ENCODE peak calls at places on chromosomes 5 and 9, in eight cellular contexts. M, C, S, N, T, L, D and B are unnamed samples.

GRCh38 chr9:108844391-108844790 is 11.4 kb downstream of the ACTL7B start:
- DNase-seq in M (no peak), C (no peak), S (no peak), N (no peak), T (no peak), L (no peak), D (no peak), B (no peak)

GRCh38 chr9:38312406-38312805 is 80.1 kb upstream of the ALDH1B1 start:
- DNase-seq in M (no peak), C (no peak), S (no peak), N (no peak), T (no peak), L (no peak), D (no peak), B (no peak)

GRCh38 chr5:138466058-138466899 is 1.0 kb downstream of the EGR1 start:
- DNase-seq in M (no peak), C (no peak), S (peak), N (peak), T (no peak), L (peak), D (no peak), B (peak)

GRCh38 chr5:51383494-51384081 is 340 bp downstream of the ISL1 start:
- DNase-seq in M (no peak), C (no peak), S (peak), N (no peak), T (no peak), L (no peak), D (no peak), B (no peak)

GRCh38 chr9:22337261-22337660 is 109.4 kb upstream of the DMRTA1 start:
- DNase-seq in M (no peak), C (no peak), S (no peak), N (no peak), T (no peak), L (peak), D (no peak), B (no peak)

GRCh38 chr5:138610468-138611294 is 35.5 kb upstream of the HSPA9 start:
- DNase-seq in M (no peak), C (no peak), S (no peak), N (no peak), T (no peak), L (no peak), D (no peak), B (no peak)

GRCh38 chr5:38598994-38599611 is 42.7 kb upstream of the LIFR start:
- DNase-seq in M (no peak), C (no peak), S (peak), N (no peak), T (peak), L (peak), D (no peak), B (no peak)

GRCh38 chr9:68981825-68982224 is 32.1 kb downstream of the PRKACG start:
- DNase-seq in M (no peak), C (no peak), S (no peak), N (no peak), T (no peak), L (no peak), D (peak), B (no peak)

GRCh38 chr5:176564002-176564401 is 14.9 kb downstream of the CDHR2 start:
- DNase-seq in M (no peak), C (no peak), S (no peak), N (no peak), T (no peak), L (no peak), D (no peak), B (no peak)

GRCh38 chr9:86286278-86286677 is 3.9 kb upstream of the ISCA1 start:
- DNase-seq in M (no peak), C (no peak), S (no peak), N (no peak), T (no peak), L (no peak), D (no peak), B (no peak)

GRCh38 chr5:140010798-140011197 is 32.3 kb downstream of the NRG2 start:
- DNase-seq in M (no peak), C (no peak), S (no peak), N (no peak), T (no peak), L (no peak), D (no peak), B (no peak)

GRCh38 chr5:171840701-171841522 is 55.3 kb downstream of the SMIM23 start:
- DNase-seq in M (no peak), C (no peak), S (no peak), N (no peak), T (no peak), L (no peak), D (no peak), B (no peak)

GRCh38 chr5:157596449-157596848 is 20.9 kb upstream of the ADAM19 start:
- DNase-seq in M (no peak), C (no peak), S (no peak), N (no peak), T (no peak), L (peak), D (no peak), B (no peak)

GRCh38 chr5:155974369-155974768 is 352.6 kb upstream of the SGCD start:
- DNase-seq in M (no peak), C (no peak), S (no peak), N (no peak), T (no peak), L (no peak), D (no peak), B (no peak)

GRCh38 chr5:158435161-158435616 is 576.2 kb upstream of the CLINT1 start:
- DNase-seq in M (no peak), C (no peak), S (no peak), N (no peak), T (peak), L (peak), D (peak), B (no peak)

GRCh38 chr9:112012026-112012902 is 115.7 kb downstream of the UGCG start:
- DNase-seq in M (peak), C (peak), S (peak), N (peak), T (peak), L (peak), D (peak), B (peak)

GRCh38 chr5:54785729-54786548 is 199.5 kb downstream of the ESM1 start:
- DNase-seq in M (no peak), C (peak), S (peak), N (no peak), T (no peak), L (peak), D (no peak), B (no peak)

GRCh38 chr5:74464512-74465209 is 175.9 kb downstream of the ENC1 start:
- DNase-seq in M (no peak), C (no peak), S (no peak), N (no peak), T (no peak), L (peak), D (no peak), B (no peak)

GRCh38 chr5:161034456-161034855 is 182.4 kb upstream of the ATP10B start:
- DNase-seq in M (no peak), C (no peak), S (no peak), N (no peak), T (no peak), L (no peak), D (no peak), B (no peak)

GRCh38 chr5:161027763-161028162 is 175.8 kb upstream of the ATP10B start:
- DNase-seq in M (no peak), C (no peak), S (no peak), N (no peak), T (no peak), L (no peak), D (no peak), B (no peak)

DNA sequence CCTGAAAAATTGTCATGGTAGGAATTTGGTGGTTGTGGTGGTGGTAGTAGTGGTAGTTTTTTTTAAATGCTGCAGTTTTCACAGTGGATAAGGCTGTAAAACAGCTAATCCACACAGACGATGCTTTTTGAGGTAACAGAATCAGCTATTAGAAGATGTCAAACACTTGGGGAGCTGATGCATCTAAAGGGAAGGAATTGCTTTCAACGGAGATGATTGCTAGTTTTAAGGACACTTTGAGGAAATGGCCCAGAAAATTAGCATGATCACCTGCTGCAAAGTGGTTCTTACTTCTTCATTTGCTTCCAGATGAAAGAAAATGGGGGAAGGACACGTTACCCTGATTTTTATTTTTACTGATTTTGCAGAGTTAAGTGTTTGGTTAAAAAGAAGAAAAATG is 178.2 kb upstream of the ATP10B start:
- DNase-seq in M (no peak), C (no peak), S (no peak), N (no peak), T (no peak), L (no peak), D (no peak), B (no peak)
- TF ChIP-seq CTCF in M (no peak), C (no peak), S (no peak), N (no peak), T (no peak), L (no peak), D (no peak), B (no peak)

GRCh38 chr5:102554728-102555127 is 55.9 kb upstream of the SLCO6A1 start:
- DNase-seq in M (no peak), C (no peak), S (no peak), N (no peak), T (no peak), L (no peak), D (no peak), B (no peak)
- TF ChIP-seq CTCF in M (no peak), C (no peak), S (no peak), N (no peak), T (peak), L (no peak), D (no peak), B (peak)

GRCh38 chr9:99012957-99013512 is 69.3 kb downstream of the COL15A1 start:
- DNase-seq in M (no peak), C (no peak), S (no peak), N (no peak), T (no peak), L (no peak), D (no peak), B (no peak)
- TF ChIP-seq CTCF in M (no peak), C (no peak), S (no peak), N (peak), T (no peak), L (no peak), D (no peak), B (peak)

GRCh38 chr5:112023766-112024165 is 266.8 kb upstream of the NREP start:
- DNase-seq in M (no peak), C (no peak), S (no peak), N (no peak), T (no peak), L (no peak), D (no peak), B (no peak)
- TF ChIP-seq CTCF in M (no peak), C (no peak), S (no peak), N (no peak), T (no peak), L (no peak), D (no peak), B (no peak)

DNA sequence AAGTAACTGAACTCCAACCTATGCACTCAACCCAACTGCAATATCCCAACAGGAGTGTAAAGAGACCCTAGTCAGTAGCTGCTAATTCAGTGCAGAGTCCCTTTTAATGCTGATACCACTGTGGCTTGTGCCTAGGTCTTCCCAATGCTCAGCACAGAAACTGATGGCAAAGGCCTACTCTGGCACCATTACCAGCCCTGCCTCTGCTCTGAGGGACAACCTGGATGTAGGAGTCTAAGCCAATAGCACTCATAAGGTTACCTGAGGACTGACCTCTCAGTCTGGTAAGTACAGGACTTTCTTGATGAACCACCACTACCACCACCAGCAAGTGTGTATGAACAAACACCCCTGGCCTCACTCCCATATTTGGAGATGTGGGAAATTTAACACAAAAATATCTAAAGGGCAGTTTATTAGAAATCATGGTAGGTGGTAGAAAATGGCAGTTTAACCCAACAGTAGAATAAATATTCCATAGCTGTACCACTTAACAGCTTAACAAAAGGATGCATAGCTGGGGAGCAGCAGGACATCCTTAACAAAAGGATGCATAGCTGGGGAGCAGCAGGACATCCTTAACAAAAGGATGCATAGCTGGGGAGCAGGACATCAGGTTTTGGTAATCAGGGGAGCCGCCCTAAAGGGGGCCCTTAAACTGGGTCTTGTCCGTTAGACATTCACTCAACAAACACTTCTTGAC is 11.0 kb upstream of the DNAJA1 start:
- DNase-seq in M (no peak), C (no peak), S (no peak), N (no peak), T (no peak), L (no peak), D (no peak), B (no peak)
- TF ChIP-seq CTCF in M (no peak), C (no peak), S (no peak), N (no peak), T (no peak), L (no peak), D (no peak), B (no peak)

DNA sequence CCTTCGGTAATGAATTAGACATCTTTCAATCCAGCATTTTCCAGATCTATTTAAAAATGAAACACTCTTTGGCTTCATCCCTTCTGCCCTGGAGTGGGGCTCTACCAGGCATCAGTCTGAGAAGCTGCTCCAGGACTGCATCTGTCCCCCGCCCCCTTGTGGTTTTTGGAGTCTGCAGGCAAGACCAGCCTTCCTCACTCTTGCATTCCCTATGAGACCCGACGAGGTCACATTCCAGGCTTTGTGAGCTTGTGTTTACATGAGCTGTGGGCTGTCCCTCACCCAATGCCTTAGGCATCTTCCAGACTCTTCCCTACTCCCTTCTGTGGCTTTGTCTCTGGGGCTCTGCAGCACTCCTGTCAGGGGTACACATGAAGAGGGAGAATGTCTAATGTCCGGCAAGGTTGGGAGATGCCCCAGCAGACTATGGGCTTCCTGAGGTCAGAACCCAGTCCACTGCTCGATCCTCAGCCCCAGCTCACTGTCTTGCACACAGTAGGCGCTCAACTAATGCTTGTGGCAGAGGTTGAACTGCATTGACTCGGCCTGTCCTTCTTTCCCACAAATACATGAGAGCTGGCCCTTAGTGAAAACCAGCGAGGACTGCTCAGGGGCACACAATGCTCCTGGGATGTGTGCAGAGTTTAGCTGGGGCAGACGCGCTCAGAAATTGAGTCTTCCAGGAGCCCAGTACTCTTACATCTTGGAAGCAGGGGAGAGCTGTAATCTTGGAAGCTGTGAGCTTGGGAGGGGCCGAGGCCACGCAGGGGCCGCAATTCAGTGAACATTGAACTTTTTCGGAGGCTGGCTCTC is 11.6 kb upstream of the GADD45G start:
- DNase-seq in M (no peak), C (no peak), S (peak), N (no peak), T (peak), L (no peak), D (no peak), B (peak)
- TF ChIP-seq CTCF in M (no peak), C (no peak), S (no peak), N (no peak), T (no peak), L (no peak), D (no peak), B (peak)

DNA sequence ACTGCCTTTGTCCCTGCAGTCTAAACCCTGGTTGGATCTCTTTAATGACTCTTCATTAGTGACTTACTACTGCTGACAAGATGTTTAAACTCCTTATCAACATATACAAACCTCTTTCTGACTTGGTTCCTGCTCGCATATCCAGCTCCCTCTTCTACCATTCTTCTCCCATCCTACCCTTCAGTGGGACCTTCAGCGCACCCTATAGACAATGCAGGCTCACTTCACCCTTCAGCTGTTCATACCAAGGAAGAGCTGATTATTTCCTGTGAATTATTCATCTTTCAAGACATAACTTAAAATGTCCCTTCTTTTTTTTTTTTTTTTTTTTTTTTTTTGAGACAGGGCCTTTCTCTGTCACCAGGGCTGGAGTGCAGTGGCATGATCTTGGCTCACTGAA is 436.5 kb downstream of the KIAA0825 start:
- DNase-seq in M (no peak), C (no peak), S (no peak), N (no peak), T (no peak), L (no peak), D (no peak), B (no peak)
- TF ChIP-seq CTCF in M (no peak), C (no peak), S (no peak), N (no peak), T (peak), L (peak), D (no peak), B (no peak)

GRCh38 chr9:128913995-128914772 is 6.6 kb upstream of the PHYHD1 start:
- DNase-seq in M (no peak), C (no peak), S (no peak), N (no peak), T (no peak), L (no peak), D (no peak), B (no peak)

GRCh38 chr9:128911529-128912035 is 9.2 kb upstream of the PHYHD1 start:
- DNase-seq in M (no peak), C (peak), S (peak), N (peak), T (no peak), L (peak), D (no peak), B (no peak)

GRCh38 chr9:128912270-128912853 is 8.4 kb upstream of the PHYHD1 start:
- DNase-seq in M (no peak), C (no peak), S (peak), N (no peak), T (peak), L (peak), D (no peak), B (peak)

GRCh38 chr9:128910906-128911305 is 9.9 kb upstream of the PHYHD1 start:
- DNase-seq in M (no peak), C (no peak), S (no peak), N (no peak), T (no peak), L (no peak), D (no peak), B (no peak)

GRCh38 chr9:128913048-128913900 is 7.5 kb upstream of the PHYHD1 start:
- DNase-seq in M (no peak), C (no peak), S (peak), N (no peak), T (no peak), L (peak), D (no peak), B (no peak)
- TF ChIP-seq CTCF in M (no peak), C (no peak), S (no peak), N (no peak), T (no peak), L (no peak), D (no peak), B (no peak)